ENCODE peak calls at places on chromosomes 16 and 17, in five cellular contexts. One of them, this sample, is unnamed.

GRCh38 chr17:77124192-77124908 is 16.4 kb upstream of the SEC14L1 start:
- DNase-seq in neural progenitor cell: no peak
- DNase-seq in GM23338: no peak
- DNase-seq in A549: peak; percentile 81
- DNase-seq in skeletal muscle cell: peak; percentile 61
- DNase-seq in this sample: peak; percentile 56

GRCh38 chr17:4598776-4599504 is 14.6 kb downstream of the SMTNL2 start:
- DNase-seq in neural progenitor cell: no peak
- DNase-seq in GM23338: no peak
- DNase-seq in A549: no peak
- DNase-seq in skeletal muscle cell: peak; percentile 59
- DNase-seq in this sample: no peak

GRCh38 chr17:28505986-28506665 is at the start of gene FOXN1:
- DNase-seq in neural progenitor cell: no peak
- DNase-seq in GM23338: no peak
- DNase-seq in A549: no peak
- DNase-seq in skeletal muscle cell: no peak
- DNase-seq in this sample: no peak

GRCh38 chr17:31825961-31826691 is 32.9 kb downstream of the COPRS start:
- DNase-seq in neural progenitor cell: no peak
- DNase-seq in GM23338: no peak
- DNase-seq in A549: no peak
- DNase-seq in skeletal muscle cell: no peak
- DNase-seq in this sample: no peak

GRCh38 chr16:78503501-78504110 is 404.2 kb downstream of the WWOX start:
- DNase-seq in neural progenitor cell: peak; percentile 81
- DNase-seq in GM23338: peak; percentile 76
- DNase-seq in A549: peak; percentile 62
- DNase-seq in skeletal muscle cell: no peak
- DNase-seq in this sample: peak; percentile 27

GRCh38 chr17:50240876-50241275 is 33.4 kb upstream of the TMEM92 start:
- DNase-seq in neural progenitor cell: no peak
- DNase-seq in GM23338: no peak
- DNase-seq in A549: no peak
- DNase-seq in skeletal muscle cell: no peak
- DNase-seq in this sample: no peak

GRCh38 chr17:78206298-78206697 is 7.8 kb upstream of the BIRC5 start:
- DNase-seq in neural progenitor cell: no peak
- DNase-seq in GM23338: peak; percentile 51
- DNase-seq in A549: no peak
- DNase-seq in skeletal muscle cell: no peak
- DNase-seq in this sample: no peak

GRCh38 chr17:10063730-10064221 is 134.6 kb downstream of the GAS7 start:
- DNase-seq in neural progenitor cell: no peak
- DNase-seq in GM23338: no peak
- DNase-seq in A549: no peak
- DNase-seq in skeletal muscle cell: no peak
- DNase-seq in this sample: no peak

GRCh38 chr16:81786321-81786720 is 7.2 kb downstream of the PLCG2 start:
- DNase-seq in neural progenitor cell: no peak
- DNase-seq in GM23338: peak; percentile 22
- DNase-seq in A549: no peak
- DNase-seq in skeletal muscle cell: no peak
- DNase-seq in this sample: no peak

GRCh38 chr16:29306953-29307597 is 99.4 kb downstream of the NPIPB11 start:
- DNase-seq in neural progenitor cell: no peak
- DNase-seq in GM23338: no peak
- DNase-seq in A549: no peak
- DNase-seq in skeletal muscle cell: peak; percentile 41
- DNase-seq in this sample: no peak

GRCh38 chr17:56367381-56367780 is 214.1 kb downstream of the ANKFN1 start:
- DNase-seq in neural progenitor cell: peak; percentile 81
- DNase-seq in GM23338: peak; percentile 3
- DNase-seq in A549: no peak
- DNase-seq in skeletal muscle cell: no peak
- DNase-seq in this sample: no peak

GRCh38 chr17:81329927-81330883 is 35.1 kb upstream of the SLC38A10 start:
- DNase-seq in neural progenitor cell: peak; percentile 56
- DNase-seq in GM23338: peak; percentile 40
- DNase-seq in A549: peak; percentile 71
- DNase-seq in skeletal muscle cell: no peak
- DNase-seq in this sample: no peak

GRCh38 chr16:69329369-69330285 is 761 bp downstream of the PDF start:
- DNase-seq in neural progenitor cell: peak; percentile 55
- DNase-seq in GM23338: peak; percentile 45
- DNase-seq in A549: no peak
- DNase-seq in skeletal muscle cell: no peak
- DNase-seq in this sample: no peak

GRCh38 chr16:30046178-30046577 is 15.1 kb upstream of the TLCD3B start:
- DNase-seq in neural progenitor cell: no peak
- DNase-seq in GM23338: no peak
- DNase-seq in A549: no peak
- DNase-seq in skeletal muscle cell: no peak
- DNase-seq in this sample: no peak

GRCh38 chr17:63675607-63676539 is 24.1 kb downstream of the LIMD2 start:
- DNase-seq in neural progenitor cell: no peak
- DNase-seq in GM23338: peak; percentile 19
- DNase-seq in A549: peak; percentile 40
- DNase-seq in skeletal muscle cell: peak; percentile 31
- DNase-seq in this sample: no peak

GRCh38 chr16:31087971-31088370 is 772 bp downstream of the PRSS53 start:
- DNase-seq in neural progenitor cell: no peak
- DNase-seq in GM23338: no peak
- DNase-seq in A549: no peak
- DNase-seq in skeletal muscle cell: no peak
- DNase-seq in this sample: no peak

GRCh38 chr16:31090540-31090939 is 1.8 kb upstream of the PRSS53 start:
- DNase-seq in neural progenitor cell: no peak
- DNase-seq in GM23338: no peak
- DNase-seq in A549: no peak
- DNase-seq in skeletal muscle cell: no peak
- DNase-seq in this sample: no peak

GRCh38 chr16:31087481-31087880 is 1.3 kb downstream of the PRSS53 start:
- DNase-seq in neural progenitor cell: no peak
- DNase-seq in GM23338: no peak
- DNase-seq in A549: no peak
- DNase-seq in skeletal muscle cell: no peak
- DNase-seq in this sample: no peak

GRCh38 chr16:31089199-31089598 is 456 bp upstream of the PRSS53 start:
- DNase-seq in neural progenitor cell: no peak
- DNase-seq in GM23338: no peak
- DNase-seq in A549: no peak
- DNase-seq in skeletal muscle cell: no peak
- DNase-seq in this sample: no peak

DNA sequence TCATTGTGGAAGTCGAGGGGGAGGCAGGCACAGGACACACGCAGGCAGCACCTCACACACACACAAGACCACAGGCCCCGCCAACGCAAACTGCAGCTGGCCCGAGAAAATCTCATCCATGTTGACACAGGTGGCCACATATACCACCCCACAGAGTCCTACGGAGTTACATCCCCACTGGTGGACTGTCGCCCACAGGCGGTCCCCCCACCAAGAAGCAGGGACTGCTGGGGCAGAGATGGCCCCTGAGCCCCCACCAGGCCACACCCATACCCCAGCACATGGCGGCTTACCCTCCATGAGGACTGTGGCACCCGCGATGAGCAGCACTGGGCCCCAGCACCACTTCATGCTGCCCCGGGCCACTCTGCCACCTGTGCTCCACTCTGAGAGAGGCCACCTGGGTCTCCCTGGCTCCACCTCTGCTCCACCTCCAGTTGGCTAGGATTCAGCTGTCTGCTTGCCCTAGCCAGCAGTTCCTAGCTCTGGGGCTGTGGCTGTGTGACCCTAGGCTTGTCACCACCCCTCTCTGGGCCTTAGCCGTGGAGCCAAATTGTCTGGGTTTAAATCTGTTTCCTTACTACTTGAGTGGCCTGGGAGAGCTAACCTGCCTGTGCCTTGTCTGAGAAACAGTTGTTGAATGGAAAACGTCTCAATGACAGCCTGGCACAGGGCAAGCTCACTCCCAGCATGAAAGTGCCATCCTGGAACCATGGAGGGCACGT is at the start of gene PRSS53:
- DNase-seq in neural progenitor cell: no peak
- DNase-seq in GM23338: no peak
- DNase-seq in A549: no peak
- DNase-seq in skeletal muscle cell: no peak
- DNase-seq in this sample: no peak
- H3K4me3 ChIP-seq in neural progenitor cell: no peak within 1 kb of the TSS
- H3K4me3 ChIP-seq in GM23338: no peak within 1 kb of the TSS
- H3K4me3 ChIP-seq in A549: no peak within 1 kb of the TSS
- H3K4me3 ChIP-seq in skeletal muscle cell: no peak within 1 kb of the TSS
- H3K4me3 ChIP-seq in this sample: no peak within 1 kb of the TSS

GRCh38 chr16:68070249-68070725 is 14.9 kb upstream of the NFATC3 start:
- DNase-seq in neural progenitor cell: no peak
- DNase-seq in GM23338: no peak
- DNase-seq in A549: no peak
- DNase-seq in skeletal muscle cell: no peak
- DNase-seq in this sample: no peak
- H3K4me3 ChIP-seq in neural progenitor cell: no peak overlapping the region
- H3K4me3 ChIP-seq in GM23338: no peak overlapping the region
- H3K4me3 ChIP-seq in A549: no peak overlapping the region
- H3K4me3 ChIP-seq in skeletal muscle cell: no peak overlapping the region
- H3K4me3 ChIP-seq in this sample: no peak overlapping the region

DNA sequence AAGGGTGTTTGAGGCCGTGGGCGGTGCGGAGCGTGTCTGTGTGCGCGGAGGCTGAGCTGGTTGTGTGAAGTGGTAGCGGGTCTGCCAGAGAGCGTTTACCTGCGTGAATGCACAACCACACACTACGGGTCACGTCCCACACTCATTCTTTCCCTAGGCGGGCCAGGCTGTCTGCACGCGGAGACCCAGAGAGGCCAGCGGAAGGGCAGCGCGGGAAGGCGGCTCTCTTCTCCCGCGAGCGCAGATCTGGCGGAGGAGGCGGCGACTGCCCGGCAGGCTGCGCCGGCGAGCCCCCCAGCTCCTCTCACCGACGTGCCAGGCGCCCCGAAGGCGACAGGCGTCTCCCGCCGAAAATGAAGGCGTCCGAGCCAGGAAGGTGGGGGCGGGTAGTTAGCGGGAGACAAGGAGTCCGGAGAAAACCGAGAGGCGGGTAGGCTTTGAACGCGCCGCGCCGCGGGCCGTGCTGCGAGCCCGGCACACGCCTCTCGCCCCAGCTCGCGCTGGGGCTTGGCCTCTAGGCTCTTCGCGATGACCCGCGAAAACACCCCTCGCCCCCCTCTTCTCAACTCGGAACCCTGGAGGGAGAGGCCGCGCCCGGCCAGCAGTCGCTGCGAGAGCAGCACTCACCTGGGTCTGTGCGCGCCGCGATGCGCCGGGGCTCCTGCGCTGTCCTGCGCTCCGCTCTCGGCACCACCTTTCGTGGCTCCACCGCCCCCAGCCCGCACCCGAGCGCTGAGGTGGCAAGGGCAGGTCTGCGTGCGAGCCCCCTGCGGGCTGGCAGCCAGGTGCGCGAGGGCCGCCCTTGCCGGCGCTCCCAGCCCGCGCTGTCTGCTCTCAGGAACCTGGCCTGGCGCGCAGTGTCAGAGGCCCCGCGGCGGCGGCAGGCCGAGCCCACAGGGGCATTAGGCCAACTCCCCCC is 2.0 kb upstream of the FOXF1 start:
- DNase-seq in neural progenitor cell: peak; percentile 63
- DNase-seq in GM23338: peak; percentile 70
- DNase-seq in A549: peak; percentile 25
- DNase-seq in skeletal muscle cell: no peak
- DNase-seq in this sample: no peak
- H3K4me3 ChIP-seq in neural progenitor cell: peak overlapping the region; percentile 1
- H3K4me3 ChIP-seq in GM23338: peak overlapping the region; percentile 55
- H3K4me3 ChIP-seq in A549: peak overlapping the region; percentile 46
- H3K4me3 ChIP-seq in skeletal muscle cell: peak overlapping the region; percentile 52
- H3K4me3 ChIP-seq in this sample: no peak overlapping the region

DNA sequence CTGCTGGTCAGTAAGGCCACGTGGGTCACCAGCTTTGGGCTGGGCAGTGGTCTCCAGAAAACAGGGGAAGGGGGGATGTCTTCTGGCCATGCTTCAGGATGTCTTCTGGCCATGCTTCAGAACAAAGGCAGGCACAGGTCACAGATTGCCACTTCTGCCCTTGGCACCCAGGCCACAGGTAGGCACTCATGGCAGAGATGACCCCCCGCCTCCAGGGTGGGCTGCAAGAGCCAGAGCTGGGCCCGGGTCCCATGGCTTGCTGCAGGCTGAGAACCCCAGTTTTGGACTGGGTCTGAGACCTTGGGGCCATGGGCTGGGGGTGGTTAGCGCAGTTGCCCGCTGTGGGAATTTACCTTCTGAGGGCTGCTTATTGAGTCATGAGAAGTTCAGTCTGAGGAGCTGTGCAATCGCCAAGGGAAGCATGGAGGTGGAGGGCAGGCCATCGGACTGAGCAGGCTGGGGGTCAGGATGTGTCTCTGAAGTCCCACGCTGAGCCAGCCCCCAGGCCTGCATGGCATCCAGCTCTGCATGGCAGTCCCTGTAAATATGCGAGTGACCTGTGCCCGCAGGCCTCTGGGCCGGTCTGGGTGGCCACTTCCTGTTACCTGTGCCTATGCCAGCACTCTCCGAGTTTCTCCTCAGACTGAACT is 1.6 kb downstream of the ANKRD13B start:
- DNase-seq in neural progenitor cell: no peak
- DNase-seq in GM23338: no peak
- DNase-seq in A549: no peak
- DNase-seq in skeletal muscle cell: no peak
- DNase-seq in this sample: no peak
- H3K4me3 ChIP-seq in neural progenitor cell: peak overlapping the region; percentile 71
- H3K4me3 ChIP-seq in GM23338: peak overlapping the region; percentile 86
- H3K4me3 ChIP-seq in A549: peak overlapping the region; percentile 82
- H3K4me3 ChIP-seq in skeletal muscle cell: peak overlapping the region; percentile 62
- H3K4me3 ChIP-seq in this sample: peak overlapping the region; percentile 63

GRCh38 chr16:729768-730665 is 3.1 kb downstream of the HAGHL start:
- DNase-seq in neural progenitor cell: no peak
- DNase-seq in GM23338: no peak
- DNase-seq in A549: no peak
- DNase-seq in skeletal muscle cell: no peak
- DNase-seq in this sample: no peak
- H3K4me3 ChIP-seq in neural progenitor cell: no peak overlapping the region
- H3K4me3 ChIP-seq in GM23338: no peak overlapping the region
- H3K4me3 ChIP-seq in A549: no peak overlapping the region
- H3K4me3 ChIP-seq in skeletal muscle cell: no peak overlapping the region
- H3K4me3 ChIP-seq in this sample: no peak overlapping the region

This sample was measured in epithelial cell of proximal tubule.